ENCODE peak calls at places on chromosomes 7 and 10, in ten cellular contexts. U is HCT116, S is neural progenitor cell, E is MM.1S, G is keratinocyte, Q is hepatocyte, A is fibroblast of lung, B is mammary epithelial cell, P is GM23338, I is PC-3. K is an unnamed sample.

GRCh38 chr7:108072116-108072515 is 58.0 kb downstream of the LAMB4 start:
- DNase-seq in U (no peak), S (no peak), E (no peak), G (no peak), Q (no peak), A (no peak), B (no peak), P (no peak), I (no peak), K (no peak)

GRCh38 chr7:75534727-75535307 is 42.7 kb downstream of the SPDYE5 start:
- DNase-seq in U (no peak), S (no peak), E (no peak), G (no peak), Q (no peak), A (peak; percentile 87), B (no peak), P (no peak), I (peak; percentile 47), K (peak; percentile 84)

GRCh38 chr7:94656658-94656924 is 658 bp upstream of the SGCE start:
- DNase-seq in U (no peak), S (no peak), E (no peak), G (no peak), Q (no peak), A (no peak), B (no peak), P (no peak), I (no peak), K (no peak)

GRCh38 chr10:106980711-106981460 is 183.6 kb downstream of the SORCS1 start:
- DNase-seq in U (no peak), S (peak; percentile 14), E (peak; percentile 65), G (no peak), Q (no peak), A (no peak), B (no peak), P (no peak), I (no peak), K (no peak)

GRCh38 chr7:70704921-70705346 is 427.0 kb upstream of the GALNT17 start:
- DNase-seq in U (no peak), S (no peak), E (no peak), G (no peak), Q (no peak), A (peak; percentile 76), B (no peak), P (no peak), I (no peak), K (peak; percentile 73)

GRCh38 chr7:117163101-117163500 is 159.8 kb downstream of the WNT2 start:
- DNase-seq in U (no peak), S (no peak), E (no peak), G (no peak), Q (no peak), A (peak; percentile 52), B (no peak), P (no peak), I (peak; percentile 87), K (peak; percentile 43)

GRCh38 chr7:24284699-24285506 is 913 bp downstream of the NPY start:
- DNase-seq in U (no peak), S (peak; percentile 71), E (no peak), G (no peak), Q (peak; percentile 11), A (no peak), B (no peak), P (peak; percentile 90), I (no peak), K (no peak)

GRCh38 chr10:78248651-78249464 is 215.2 kb downstream of the RPS24 start:
- DNase-seq in U (no peak), S (no peak), E (no peak), G (no peak), Q (peak; percentile 29), A (peak; percentile 88), B (peak; percentile 6), P (no peak), I (no peak), K (peak; percentile 84)

GRCh38 chr10:6176691-6177231 is 26.0 kb upstream of the PFKFB3 start:
- DNase-seq in U (no peak), S (no peak), E (no peak), G (no peak), Q (no peak), A (peak; percentile 45), B (peak; percentile 68), P (no peak), I (peak; percentile 6), K (no peak)

GRCh38 chr7:34558026-34558425 is 100.0 kb upstream of the NPSR1 start:
- DNase-seq in U (no peak), S (no peak), E (no peak), G (no peak), Q (no peak), A (no peak), B (no peak), P (no peak), I (no peak), K (no peak)

GRCh38 chr7:13414661-13415105 is 574.8 kb downstream of the ETV1 start:
- DNase-seq in U (no peak), S (no peak), E (peak; percentile 17), G (no peak), Q (peak; percentile 3), A (peak; percentile 62), B (peak; percentile 44), P (no peak), I (peak; percentile 92), K (peak; percentile 54)

GRCh38 chr10:86969421-86970041 is 1.2 kb downstream of the ADIRF start:
- DNase-seq in U (no peak), S (no peak), E (no peak), G (no peak), Q (peak; percentile 18), A (no peak), B (peak; percentile 92), P (no peak), I (peak; percentile 65), K (no peak)

GRCh38 chr10:33697016-33697415 is 362.5 kb upstream of the NRP1 start:
- DNase-seq in U (no peak), S (no peak), E (no peak), G (no peak), Q (no peak), A (no peak), B (peak; percentile 58), P (no peak), I (peak; percentile 65), K (no peak)

GRCh38 chr7:140512317-140513000 is 33.2 kb upstream of the MKRN1 start:
- DNase-seq in U (peak; percentile 27), S (no peak), E (no peak), G (no peak), Q (peak; percentile 70), A (no peak), B (peak; percentile 32), P (no peak), I (peak; percentile 67), K (no peak)

GRCh38 chr7:45013465-45013967 is 13.5 kb downstream of the CCM2 start:
- DNase-seq in U (no peak), S (no peak), E (no peak), G (no peak), Q (no peak), A (no peak), B (no peak), P (no peak), I (no peak), K (no peak)

GRCh38 chr10:60733189-60733815 is 45.0 kb upstream of the CDK1 start:
- DNase-seq in U (peak; percentile 39), S (peak; percentile 74), E (peak; percentile 62), G (no peak), Q (peak; percentile 85), A (peak; percentile 11), B (peak; percentile 73), P (peak; percentile 88), I (peak; percentile 96), K (no peak)
- TF ChIP-seq EZH2 in U (no peak), S (peak; percentile 61), E (no peak), G (no peak), Q (no peak), A (no peak), B (no peak), P (no peak), I (no peak), K (peak; percentile 39)

DNA sequence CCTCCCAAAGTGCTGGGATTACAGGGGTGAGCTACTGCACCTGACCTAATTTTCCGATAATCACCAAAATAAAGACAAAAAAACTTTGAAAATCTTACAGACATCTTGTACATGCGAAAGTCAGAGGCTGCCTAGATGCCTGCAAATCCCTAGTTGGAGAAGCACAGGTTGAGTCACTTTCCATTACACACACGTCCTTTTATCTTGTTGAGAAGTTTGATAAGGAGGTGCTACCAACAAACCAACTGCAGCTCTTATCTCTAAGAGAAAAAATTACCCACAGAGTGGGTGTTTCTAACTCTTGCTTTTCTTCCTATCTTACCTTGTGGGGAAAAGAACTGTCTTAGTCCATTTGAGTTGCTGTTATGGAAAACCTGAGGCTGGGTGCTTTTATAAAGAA is 589.8 kb downstream of the GALNT17 start:
- DNase-seq in U (no peak), S (no peak), E (no peak), G (no peak), Q (peak; percentile 26), A (peak; percentile 16), B (no peak), P (no peak), I (no peak), K (no peak)
- H3K4me3 ChIP-seq in U (no peak overlapping the region), S (no peak overlapping the region), E (no peak overlapping the region), G (no peak overlapping the region), Q (no peak overlapping the region), A (no peak overlapping the region), B (no peak overlapping the region), P (no peak overlapping the region), I (no peak overlapping the region), K (no peak overlapping the region)

GRCh38 chr10:103648951-103649532 is 155.5 kb downstream of the NEURL1 start:
- DNase-seq in U (no peak), S (no peak), E (no peak), G (no peak), Q (no peak), A (peak; percentile 77), B (no peak), P (no peak), I (no peak), K (peak; percentile 74)
- H3K27ac ChIP-seq in U (no peak overlapping the region), S (no peak overlapping the region), E (no peak overlapping the region), G (no peak overlapping the region), Q (peak overlapping the region; percentile 55), A (peak overlapping the region; percentile 68), B (no peak overlapping the region), P (no peak overlapping the region), I (no peak overlapping the region), K (no peak overlapping the region)

GRCh38 chr7:151251926-151252835 is 3.7 kb upstream of the SMARCD3 start:
- DNase-seq in U (no peak), S (peak; percentile 83), E (no peak), G (no peak), Q (peak; percentile 88), A (peak; percentile 80), B (peak; percentile 29), P (peak; percentile 79), I (peak; percentile 29), K (peak; percentile 67)

GRCh38 chr7:151249732-151250072 is 1.2 kb upstream of the SMARCD3 start:
- DNase-seq in U (peak; percentile 48), S (peak; percentile 68), E (no peak), G (no peak), Q (peak; percentile 85), A (peak; percentile 63), B (no peak), P (peak; percentile 80), I (no peak), K (peak; percentile 46)

GRCh38 chr7:151250181-151251095 is 1.9 kb upstream of the SMARCD3 start:
- DNase-seq in U (no peak), S (no peak), E (no peak), G (no peak), Q (no peak), A (no peak), B (no peak), P (no peak), I (no peak), K (no peak)

GRCh38 chr7:151252961-151253691 is 4.6 kb upstream of the SMARCD3 start:
- DNase-seq in U (no peak), S (peak; percentile 67), E (no peak), G (no peak), Q (no peak), A (no peak), B (no peak), P (peak; percentile 78), I (no peak), K (no peak)

GRCh38 chr7:151251328-151251925 is 2.9 kb upstream of the SMARCD3 start:
- DNase-seq in U (no peak), S (no peak), E (no peak), G (no peak), Q (peak; percentile 64), A (peak; percentile 79), B (peak; percentile 33), P (peak; percentile 51), I (no peak), K (peak; percentile 65)
- TF ChIP-seq EZH2 in U (no peak), S (no peak), E (peak; percentile 72), G (no peak), Q (no peak), A (no peak), B (no peak), P (peak; percentile 59), I (no peak), K (no peak)

K was measured in astrocyte.